ENCODE peak calls at places on chromosomes 11 and 22, in ten cellular contexts. R is left ventricle myocardium inferior, F is fibroblast of lung, P is right lobe of liver, U is AG04450, S is lower lobe of right lung, D is brain microvascular endothelial cell, O is Peyer's patch, X is cardiac fibroblast, E is HFF-Myc. J is an unnamed sample.

GRCh38 chr11:95193541-95193940 is 37.5 kb downstream of the SESN3 start:
- DNase-seq in D (no peak), R (no peak), E (no peak), S (no peak), X (no peak), U (no peak), P (no peak), O (no peak), F (no peak), J (no peak)

GRCh38 chr11:43987384-43988039 is 45.1 kb downstream of the C11orf96 start:
- DNase-seq in S (peak), D (peak), P (peak), R (peak), X (peak), U (no peak), O (peak), F (peak), E (no peak), J (peak)

GRCh38 chr11:15339302-15339701 is 224.6 kb downstream of the INSC start:
- DNase-seq in D (no peak), O (no peak), F (no peak), R (no peak), X (no peak), P (no peak), U (no peak), E (no peak), S (no peak), J (no peak)

GRCh38 chr11:111327908-111328624 is 29.7 kb downstream of the POU2AF3 start:
- DNase-seq in X (no peak), U (no peak), R (peak), O (no peak), S (peak), D (no peak), F (no peak), P (peak), E (no peak), J (no peak)

GRCh38 chr11:69854719-69855118 is 35.5 kb upstream of the FGF3 start:
- DNase-seq in O (no peak), E (no peak), P (no peak), S (no peak), R (no peak), F (peak), U (no peak), D (peak), X (peak), J (no peak)

GRCh38 chr11:114438303-114438702 is 964 bp upstream of the REXO2 start:
- DNase-seq in D (peak), X (no peak), S (no peak), F (no peak), U (no peak), O (no peak), R (no peak), P (no peak), E (no peak), J (no peak)

GRCh38 chr11:64390558-64390957 is 31.6 kb downstream of the RPS6KA4 start:
- DNase-seq in P (no peak), U (no peak), S (no peak), E (no peak), D (no peak), X (no peak), R (no peak), O (no peak), F (no peak), J (no peak)

GRCh38 chr11:114115406-114116054 is 56.0 kb downstream of the ZBTB16 start:
- DNase-seq in E (no peak), D (no peak), U (no peak), X (no peak), F (no peak), O (no peak), R (no peak), P (peak), S (no peak), J (no peak)

GRCh38 chr11:95152878-95153856 is 63.5 kb downstream of the ENDOD1 start:
- DNase-seq in D (no peak), P (no peak), E (no peak), F (no peak), R (no peak), U (no peak), S (no peak), X (no peak), O (no peak), J (no peak)

GRCh38 chr22:46828323-46829139 is 66.1 kb downstream of the TBC1D22A start:
- DNase-seq in S (no peak), E (no peak), R (no peak), U (no peak), P (no peak), O (no peak), X (no peak), F (no peak), D (no peak), J (no peak)

GRCh38 chr22:19970479-19971275 is 29.1 kb upstream of the TXNRD2 start:
- DNase-seq in P (peak), U (no peak), E (no peak), X (peak), O (peak), R (peak), S (peak), D (peak), F (peak), J (no peak)

GRCh38 chr22:19970031-19970478 is 28.4 kb upstream of the TXNRD2 start:
- DNase-seq in D (no peak), U (no peak), X (no peak), R (no peak), O (no peak), F (no peak), E (no peak), S (no peak), P (no peak), J (no peak)

GRCh38 chr22:19972652-19973550 is 31.3 kb upstream of the TXNRD2 start:
- DNase-seq in F (no peak), P (no peak), S (no peak), O (no peak), E (no peak), X (no peak), D (no peak), U (no peak), R (no peak), J (no peak)

GRCh38 chr22:19972251-19972650 is 30.6 kb upstream of the TXNRD2 start:
- DNase-seq in U (no peak), E (no peak), P (no peak), S (no peak), R (no peak), D (no peak), O (no peak), X (no peak), F (no peak), J (no peak)

DNA sequence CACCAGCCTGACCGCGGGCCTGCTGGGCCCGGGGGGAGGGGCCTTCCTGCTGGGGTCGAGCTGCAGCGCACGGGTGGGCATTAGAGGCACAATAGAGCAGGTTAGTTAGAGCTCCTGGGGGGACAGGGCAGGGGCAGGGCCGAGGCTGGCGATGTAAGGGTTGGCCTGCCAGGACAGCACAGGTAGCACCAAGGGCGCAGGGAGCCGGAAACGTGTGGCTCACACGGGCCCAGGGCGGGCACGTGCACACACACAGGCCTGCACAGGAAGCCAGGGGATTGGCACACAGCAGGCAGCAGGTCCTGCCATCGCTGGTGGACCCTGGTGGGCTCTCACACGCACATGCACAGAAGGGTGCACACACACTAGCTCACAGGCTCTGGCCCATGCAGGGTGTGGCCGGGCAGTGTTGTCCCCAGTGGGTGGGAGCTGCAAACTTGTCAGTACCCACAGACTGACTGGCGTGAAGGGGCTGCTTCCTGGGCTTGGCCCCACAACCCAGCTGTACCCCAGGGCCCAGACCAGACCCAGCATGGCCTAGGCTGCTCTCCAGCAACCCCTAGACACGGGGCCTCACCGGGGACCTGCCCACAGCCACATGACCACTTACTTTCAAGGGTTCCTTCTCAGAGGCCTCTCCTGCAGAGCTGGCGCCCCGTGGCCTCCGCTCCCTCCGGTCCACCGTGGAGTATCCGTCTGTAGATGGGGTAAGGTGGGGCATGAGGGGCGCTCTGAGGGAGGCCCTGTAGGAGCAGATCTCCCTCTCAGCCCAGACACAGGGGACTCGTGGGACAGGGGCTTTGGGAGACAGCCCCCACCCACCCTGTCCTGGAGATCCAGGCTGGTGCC is 29.9 kb upstream of the TXNRD2 start:
- DNase-seq in O (no peak), F (no peak), U (no peak), X (no peak), S (peak), R (no peak), D (no peak), P (peak), E (no peak), J (no peak)
- TF ChIP-seq CTCF in O (no peak), F (no peak), U (no peak), X (no peak), S (no peak), R (no peak), D (no peak), P (no peak), E (no peak), J (no peak)

DNA sequence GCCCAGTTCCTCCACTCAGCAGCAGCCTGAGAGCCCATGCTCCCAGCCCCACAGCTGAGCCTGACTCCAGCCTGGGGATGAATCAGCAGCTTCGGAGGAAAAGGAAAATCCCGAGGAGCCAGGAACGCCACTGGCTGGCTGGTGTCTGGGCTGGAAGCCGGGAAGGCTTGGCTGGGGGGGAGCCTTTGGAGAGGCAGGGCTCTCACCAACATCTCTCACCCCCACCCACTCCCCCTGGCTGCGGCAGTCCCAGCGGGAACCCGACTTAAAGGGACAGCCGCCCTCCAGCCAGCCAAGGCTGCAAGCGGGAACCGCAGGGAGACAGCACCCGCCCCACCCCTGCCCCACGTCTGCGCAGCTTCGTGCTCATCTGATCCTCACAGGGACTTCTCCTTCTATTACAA is 28.4 kb downstream of the KIAA0930 start:
- DNase-seq in D (peak), U (peak), P (no peak), R (peak), X (peak), O (peak), S (peak), F (peak), E (peak), J (peak)
- H3K4me3 ChIP-seq in D (peak), U (peak), P (no peak), R (peak), X (peak), O (peak), S (peak), F (peak), E (peak), J (peak)

DNA sequence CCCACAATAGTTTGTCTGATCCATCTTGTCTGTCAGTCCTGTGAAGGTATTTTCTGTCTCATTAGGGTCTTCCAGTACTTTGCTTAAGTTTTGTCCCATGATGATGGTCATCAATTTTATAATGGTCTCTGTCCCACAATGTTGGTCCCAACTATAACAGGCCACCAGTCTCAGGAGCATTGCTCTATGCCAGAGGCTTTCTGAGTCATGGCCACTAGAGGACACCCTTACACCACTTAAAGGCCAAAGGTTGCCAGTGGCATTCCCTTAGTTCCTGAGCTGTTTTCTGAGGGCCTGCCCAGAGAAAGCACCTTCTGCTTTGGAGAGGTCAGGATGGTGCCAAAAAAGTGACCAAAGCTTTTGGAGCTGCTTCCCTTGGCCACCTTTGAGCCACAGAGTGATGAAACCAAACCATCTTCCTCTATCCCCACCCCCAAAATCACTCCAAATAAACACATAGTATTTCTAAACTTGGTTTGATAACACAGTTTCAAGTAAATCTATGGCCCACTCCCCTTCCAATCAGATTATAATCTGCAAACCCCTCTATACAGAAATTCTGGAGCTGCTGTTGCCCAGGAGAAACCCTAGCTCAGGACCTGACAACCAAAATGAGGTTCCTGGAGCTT is 19.3 kb downstream of the EIF3F start:
- DNase-seq in F (peak), E (no peak), S (no peak), O (peak), P (peak), R (peak), X (peak), U (peak), D (peak), J (no peak)
- TF ChIP-seq CTCF in F (peak), E (peak), S (peak), O (peak), P (peak), R (peak), X (peak), U (peak), D (peak), J (peak)

GRCh38 chr11:60855726-60856633 is at the start of gene PTGDR2:
- DNase-seq in E (no peak), O (no peak), P (no peak), F (peak), U (no peak), S (peak), X (no peak), D (no peak), R (no peak), J (no peak)

GRCh38 chr11:60853469-60853950 is 2.2 kb downstream of the PTGDR2 start:
- DNase-seq in P (no peak), U (no peak), X (no peak), E (no peak), F (no peak), D (no peak), S (no peak), R (no peak), O (no peak), J (no peak)

GRCh38 chr11:60854847-60855725 is 664 bp downstream of the PTGDR2 start:
- DNase-seq in S (peak), E (no peak), D (no peak), X (no peak), O (no peak), P (no peak), F (no peak), R (no peak), U (no peak), J (no peak)

GRCh38 chr11:60852639-60853468 is 2.9 kb downstream of the PTGDR2 start:
- DNase-seq in F (no peak), O (no peak), S (peak), R (no peak), D (no peak), U (no peak), P (no peak), X (no peak), E (no peak), J (no peak)

GRCh38 chr11:60854140-60854846 is 1.5 kb downstream of the PTGDR2 start:
- DNase-seq in F (no peak), E (no peak), S (peak), P (no peak), R (no peak), X (no peak), U (no peak), O (no peak), D (no peak), J (no peak)
- H3K4me3 ChIP-seq in F (no peak), E (no peak), S (no peak), P (no peak), R (peak), X (no peak), U (no peak), O (no peak), D (no peak), J (no peak)

GRCh38 chr11:3214420-3214699 is 4.3 kb downstream of the MRGPRG start:
- DNase-seq in F (no peak), U (no peak), O (no peak), R (peak), S (no peak), D (no peak), P (no peak), E (no peak), X (no peak), J (no peak)
- TF ChIP-seq CTCF in F (no peak), U (no peak), O (no peak), R (no peak), S (no peak), D (no peak), P (no peak), E (no peak), X (no peak), J (no peak)